ENCODE peak calls at places on chromosome 20, in five cellular contexts. R, Z, U, C and G are unnamed samples.

GRCh38 chr20:62449951-62450815 is 22.8 kb upstream of the RBBP8NL start:
- DNase-seq in R (no peak), Z (no peak), U (no peak), C (no peak), G (no peak)

GRCh38 chr20:39886650-39887190 is 802.3 kb downstream of the MAFB start:
- DNase-seq in R (peak; percentile 31), Z (no peak), U (no peak), C (no peak), G (no peak)

GRCh38 chr20:44966030-44966961 is at the start of gene STK4:
- DNase-seq in R (peak; percentile 97), Z (peak; percentile 99), U (no peak), C (peak; percentile 91), G (peak; percentile 98)

GRCh38 chr20:54047048-54047447 is 23.3 kb downstream of the BCAS1 start:
- DNase-seq in R (no peak), Z (no peak), U (no peak), C (no peak), G (no peak)

GRCh38 chr20:53336892-53337291 is 256.7 kb downstream of the ZNF217 start:
- DNase-seq in R (no peak), Z (no peak), U (no peak), C (no peak), G (no peak)

GRCh38 chr20:16528078-16528477 is 45.2 kb downstream of the KIF16B start:
- DNase-seq in R (peak; percentile 66), Z (no peak), U (peak; percentile 32), C (no peak), G (no peak)

GRCh38 chr20:58388028-58388601 is 914 bp upstream of the VAPB start:
- DNase-seq in R (no peak), Z (no peak), U (no peak), C (no peak), G (no peak)

GRCh38 chr20:39986231-39986904 is 702.7 kb downstream of the MAFB start:
- DNase-seq in R (peak; percentile 35), Z (no peak), U (peak; percentile 31), C (no peak), G (no peak)

GRCh38 chr20:17017232-17017631 is 209.6 kb upstream of the PCSK2 start:
- DNase-seq in R (no peak), Z (no peak), U (no peak), C (no peak), G (no peak)

GRCh38 chr20:11772226-11772730 is 145.4 kb upstream of the BTBD3 start:
- DNase-seq in R (no peak), Z (no peak), U (no peak), C (no peak), G (no peak)

GRCh38 chr20:54078296-54078695 is 7.9 kb upstream of the BCAS1 start:
- DNase-seq in R (no peak), Z (no peak), U (no peak), C (peak; percentile 40), G (no peak)

GRCh38 chr20:3797592-3798404 is 1.7 kb downstream of the CDC25B start:
- DNase-seq in R (no peak), Z (peak; percentile 73), U (no peak), C (no peak), G (no peak)

GRCh38 chr20:62143976-62144825 is 632 bp downstream of the SS18L1 start:
- DNase-seq in R (peak; percentile 61), Z (peak; percentile 91), U (no peak), C (peak; percentile 79), G (peak; percentile 48)

GRCh38 chr20:40668449-40669228 is 20.4 kb downstream of the MAFB start:
- DNase-seq in R (no peak), Z (no peak), U (no peak), C (no peak), G (no peak)

GRCh38 chr20:46618316-46619110 is 32.7 kb downstream of the SLC13A3 start:
- DNase-seq in R (no peak), Z (no peak), U (no peak), C (no peak), G (no peak)

GRCh38 chr20:8020314-8021079 is 936 bp upstream of the TMX4 start:
- DNase-seq in R (no peak), Z (no peak), U (no peak), C (peak; percentile 23), G (no peak)

GRCh38 chr20:26208296-26209091 is 511.8 kb upstream of the ZNF337 start:
- DNase-seq in R (peak; percentile 51), Z (peak; percentile 73), U (no peak), C (peak; percentile 15), G (no peak)

GRCh38 chr20:11430652-11431051 is 487.0 kb upstream of the BTBD3 start:
- DNase-seq in R (no peak), Z (no peak), U (no peak), C (no peak), G (no peak)

GRCh38 chr20:57593134-57593886 is 26.9 kb downstream of the ZBP1 start:
- DNase-seq in R (no peak), Z (peak; percentile 78), U (no peak), C (no peak), G (no peak)

GRCh38 chr20:37734228-37734980 is 40.6 kb downstream of the CTNNBL1 start:
- DNase-seq in R (no peak), Z (no peak), U (no peak), C (no peak), G (no peak)

GRCh38 chr20:41032243-41032642 is 3.6 kb downstream of the TOP1 start:
- DNase-seq in R (no peak), Z (no peak), U (no peak), C (no peak), G (no peak)

GRCh38 chr20:25867776-25868649 is 171.4 kb upstream of the ZNF337 start:
- DNase-seq in R (peak; percentile 69), Z (peak; percentile 86), U (no peak), C (peak; percentile 61), G (peak; percentile 38)

GRCh38 chr20:38113401-38114325 is 51.4 kb downstream of the TGM2 start:
- DNase-seq in R (peak; percentile 31), Z (no peak), U (no peak), C (no peak), G (no peak)

GRCh38 chr20:47666304-47666703 is 119.0 kb downstream of the SULF2 start:
- DNase-seq in R (no peak), Z (no peak), U (no peak), C (no peak), G (no peak)

GRCh38 chr20:25576783-25577530 is 8.4 kb downstream of the NINL start:
- DNase-seq in R (no peak), Z (peak; percentile 73), U (no peak), C (no peak), G (no peak)

GRCh38 chr20:38997622-38998021 is 35.5 kb downstream of the DHX35 start:
- DNase-seq in R (no peak), Z (no peak), U (no peak), C (peak; percentile 82), G (no peak)

GRCh38 chr20:35034150-35034549 is 58.5 kb downstream of the TRPC4AP start:
- DNase-seq in R (no peak), Z (no peak), U (no peak), C (no peak), G (no peak)

GRCh38 chr20:45649312-45649863 is 18.3 kb upstream of the WFDC9 start:
- DNase-seq in R (no peak), Z (no peak), U (no peak), C (no peak), G (no peak)

DNA sequence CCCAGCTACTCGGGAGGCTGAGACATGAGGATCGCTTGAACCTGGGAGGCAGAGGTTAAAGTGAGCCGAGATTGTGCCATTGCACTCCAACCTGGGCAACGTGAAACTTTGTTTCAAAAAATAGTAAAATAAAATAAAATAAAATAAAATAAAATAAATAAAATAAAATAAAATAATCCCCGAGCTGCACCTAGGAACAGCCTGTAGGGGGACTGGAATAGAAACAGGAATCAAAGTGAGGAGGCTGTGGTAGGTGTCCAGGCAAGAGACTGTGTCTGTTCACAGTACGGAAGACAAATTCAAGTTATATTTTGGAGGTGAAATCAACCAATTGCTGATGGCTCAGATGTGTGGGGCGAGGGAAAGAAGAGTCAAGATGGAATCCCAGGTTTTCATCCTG is 86.2 kb downstream of the KCNB1 start:
- DNase-seq in R (no peak), Z (no peak), U (no peak), C (no peak), G (no peak)
- TF ChIP-seq CTCF in R (no peak), Z (no peak), U (no peak), C (no peak), G (no peak)

GRCh38 chr20:43325926-43326325 is 131.8 kb upstream of the SRSF6 start:
- DNase-seq in R (no peak), Z (no peak), U (no peak), C (no peak), G (no peak)
- TF ChIP-seq CTCF in R (no peak), Z (no peak), U (no peak), C (no peak), G (no peak)

DNA sequence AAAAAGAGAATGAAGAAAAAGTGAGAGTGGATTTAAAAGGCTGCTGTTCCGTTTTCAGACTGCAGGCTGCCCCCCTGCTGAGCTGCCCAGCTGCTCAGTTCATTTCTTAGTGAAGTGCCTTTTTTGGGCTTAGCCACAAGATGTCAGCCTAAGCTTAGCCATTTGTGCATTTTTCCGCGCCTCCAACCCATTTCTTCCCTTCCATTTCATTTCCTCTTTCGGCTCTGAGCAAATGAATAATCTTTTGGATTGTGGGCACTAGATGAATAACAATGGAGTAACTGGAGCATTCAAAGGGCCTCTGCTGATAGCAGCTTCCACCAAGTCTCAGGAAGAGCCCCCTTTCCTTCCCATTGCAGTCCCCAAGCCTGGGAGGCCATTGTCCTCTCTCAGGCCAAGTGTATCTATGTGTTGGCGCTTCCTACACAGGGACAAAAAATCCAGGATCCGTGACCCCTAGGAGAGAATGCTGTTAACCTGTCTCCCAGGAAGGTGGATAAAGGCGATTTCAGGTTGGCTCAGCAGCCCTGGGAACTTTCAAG is 83.5 kb upstream of the SPTLC3 start:
- DNase-seq in R (peak; percentile 36), Z (no peak), U (peak; percentile 57), C (peak; percentile 61), G (no peak)
- TF ChIP-seq CTCF in R (peak; percentile 48), Z (peak; percentile 71), U (peak; percentile 79), C (peak; percentile 77), G (no peak)

GRCh38 chr20:59526242-59527225 is 77.8 kb upstream of the PHACTR3 start:
- DNase-seq in R (no peak), Z (no peak), U (no peak), C (no peak), G (no peak)
- TF ChIP-seq CTCF in R (no peak), Z (no peak), U (peak; percentile 33), C (no peak), G (no peak)

GRCh38 chr20:50610212-50610718 is 81.1 kb downstream of the RIPOR3 start:
- DNase-seq in R (no peak), Z (no peak), U (no peak), C (no peak), G (no peak)
- TF ChIP-seq CTCF in R (no peak), Z (no peak), U (no peak), C (no peak), G (no peak)

GRCh38 chr20:32893878-32894483 is 35.3 kb downstream of the EFCAB8 start:
- DNase-seq in R (no peak), Z (no peak), U (no peak), C (peak; percentile 68), G (no peak)
- TF ChIP-seq CTCF in R (no peak), Z (no peak), U (peak; percentile 73), C (peak; percentile 52), G (no peak)